ENCODE peak calls at places on chromosomes 13 and 19, in eight cellular contexts. J, W, F, V, G, C, B and U are unnamed samples.

GRCh38 chr19:54506079-54506478 is 3.4 kb downstream of the LAIR2 start:
- DNase-seq in F (peak; percentile 48), W (no peak), V (no peak), J (no peak), C (no peak), B (no peak), G (no peak), U (no peak)

GRCh38 chr19:49149652-49150105 is 5.5 kb downstream of the HRC start:
- DNase-seq in G (peak; percentile 59), C (no peak), V (no peak), J (peak; percentile 14), F (peak; percentile 70), B (no peak), W (peak; percentile 66), U (peak; percentile 66)

GRCh38 chr13:77026783-77027621 is at the start of gene FBXL3:
- DNase-seq in F (peak; percentile 75), G (peak; percentile 71), W (peak; percentile 69), B (peak; percentile 79), J (peak; percentile 71), C (peak; percentile 88), V (peak; percentile 50), U (peak; percentile 78)

GRCh38 chr13:74191036-74191809 is 57.0 kb upstream of the KLF12 start:
- DNase-seq in W (no peak), V (no peak), B (no peak), C (no peak), F (no peak), J (no peak), G (no peak), U (no peak)

GRCh38 chr19:5116292-5116691 is 147.4 kb downstream of the KDM4B start:
- DNase-seq in F (no peak), B (no peak), C (no peak), G (no peak), J (no peak), V (no peak), W (no peak), U (no peak)

GRCh38 chr19:52237771-52238400 is 31.5 kb upstream of the ZNF766 start:
- DNase-seq in V (peak; percentile 29), B (peak; percentile 27), C (peak; percentile 70), W (peak; percentile 26), G (peak; percentile 21), F (peak; percentile 58), J (no peak), U (peak; percentile 39)

GRCh38 chr13:110420626-110421025 is 113.5 kb downstream of the COL4A2 start:
- DNase-seq in G (no peak), W (no peak), B (no peak), J (no peak), C (no peak), F (no peak), V (no peak), U (no peak)

GRCh38 chr19:18699403-18700054 is 16.0 kb downstream of the CRTC1 start:
- DNase-seq in W (no peak), B (no peak), C (no peak), V (no peak), F (no peak), J (no peak), G (no peak), U (no peak)

GRCh38 chr19:10769533-10770491 is 51.9 kb downstream of the DNM2 start:
- DNase-seq in J (no peak), C (no peak), B (no peak), W (no peak), F (no peak), G (no peak), V (no peak), U (no peak)

GRCh38 chr13:110869805-110870706 is 44.8 kb downstream of the ANKRD10 start:
- DNase-seq in G (peak; percentile 99), V (no peak), F (peak; percentile 99), J (no peak), W (peak; percentile 92), B (peak; percentile 99), C (no peak), U (peak; percentile 98)

GRCh38 chr13:93279982-93280381 is 53.4 kb downstream of the GPC6 start:
- DNase-seq in W (no peak), C (no peak), F (no peak), V (no peak), J (no peak), G (no peak), B (no peak), U (no peak)

GRCh38 chr19:55857149-55857548 is 20.8 kb downstream of the NLRP4 start:
- DNase-seq in V (no peak), W (no peak), B (no peak), J (no peak), G (no peak), F (peak; percentile 32), C (no peak), U (no peak)

GRCh38 chr13:29428310-29428991 is 167.0 kb downstream of the SLC7A1 start:
- DNase-seq in F (no peak), W (peak; percentile 20), G (no peak), B (no peak), J (no peak), V (no peak), C (no peak), U (no peak)

GRCh38 chr13:49627831-49628652 is at the start of gene ARL11:
- DNase-seq in W (no peak), V (no peak), F (no peak), B (no peak), C (peak; percentile 76), G (no peak), J (peak; percentile 93), U (no peak)